ENCODE peak calls at places on chromosome 21, in five cellular contexts. W, F, E, Y and C are unnamed samples.

GRCh38 chr21:16079830-16080229 is 350.0 kb downstream of the USP25 start:
- DNase-seq in E (no peak), Y (no peak), F (no peak), W (peak), C (no peak)

GRCh38 chr21:44908908-44909307 is 11.8 kb downstream of the ITGB2 start:
- DNase-seq in Y (no peak), F (no peak), E (no peak), W (no peak), C (no peak)

GRCh38 chr21:43778469-43779335 is 2.6 kb upstream of the CSTB start:
- DNase-seq in F (no peak), E (no peak), Y (no peak), W (peak), C (no peak)

GRCh38 chr21:45613396-45613795 is 30.1 kb upstream of the PCBP3 start:
- DNase-seq in E (peak), W (no peak), F (no peak), Y (no peak), C (no peak)

GRCh38 chr21:37463083-37463780 is 96.7 kb downstream of the DYRK1A start:
- DNase-seq in E (no peak), F (no peak), W (peak), Y (no peak), C (no peak)

GRCh38 chr21:31293986-31294385 is 50.1 kb downstream of the TIAM1 start:
- DNase-seq in F (no peak), E (no peak), W (peak), Y (peak), C (no peak)

GRCh38 chr21:36922861-36923260 is 43.6 kb downstream of the HLCS start:
- DNase-seq in E (no peak), F (no peak), Y (no peak), W (no peak), C (no peak)

GRCh38 chr21:42299324-42300044 is 15.7 kb downstream of the TFF3 start:
- DNase-seq in F (no peak), W (peak), Y (no peak), E (peak), C (no peak)

GRCh38 chr21:44920694-44921604 is at the start of gene ITGB2:
- DNase-seq in E (peak), F (no peak), Y (no peak), W (no peak), C (no peak)

GRCh38 chr21:44671911-44672310 is 5.2 kb upstream of the KRTAP12-2 start:
- DNase-seq in Y (no peak), E (no peak), F (no peak), W (no peak), C (no peak)

GRCh38 chr21:40964691-40965090 is 117.7 kb upstream of the DSCAM start:
- DNase-seq in E (no peak), F (no peak), Y (no peak), W (no peak), C (no peak)

GRCh38 chr21:39934895-39935294 is 67.7 kb downstream of the PCP4 start:
- DNase-seq in Y (no peak), W (no peak), F (no peak), E (no peak), C (no peak)

GRCh38 chr21:25670726-25671125 is 31.7 kb downstream of the JAM2 start:
- DNase-seq in E (no peak), F (no peak), W (peak), Y (peak), C (no peak)